ENCODE peak calls at places on chromosomes 11 and 22, in seven cellular contexts. One of them, this sample, is unnamed. For H3K4me1 and H3K36me3, the result is how much of the 10 kb centered on the place peaks cover.

GRCh38 chr22:20657963-20658362 is 116.0 kb upstream of the SERPIND1 start:
- DNase-seq in transverse colon: no peak
- DNase-seq in stomach: no peak
- DNase-seq in vagina: no peak
- DNase-seq in tibial nerve: no peak
- DNase-seq in Peyer's patch: no peak
- DNase-seq in testis: no peak
- DNase-seq in this sample: no peak

GRCh38 chr11:7973011-7973410 is 7.8 kb upstream of the NLRP10 start:
- DNase-seq in tibial nerve: no peak
- DNase-seq in testis: no peak
- DNase-seq in Peyer's patch: no peak
- DNase-seq in stomach: no peak
- DNase-seq in transverse colon: no peak
- DNase-seq in vagina: no peak
- DNase-seq in this sample: no peak

GRCh38 chr11:103529217-103529684 is 420.0 kb downstream of the DYNC2H1 start:
- DNase-seq in tibial nerve: no peak
- DNase-seq in stomach: no peak
- DNase-seq in vagina: no peak
- DNase-seq in testis: no peak
- DNase-seq in Peyer's patch: no peak
- DNase-seq in transverse colon: no peak
- DNase-seq in this sample: no peak

GRCh38 chr11:102546923-102547471 is 16.4 kb upstream of the MMP7 start:
- DNase-seq in vagina: no peak
- DNase-seq in Peyer's patch: no peak
- DNase-seq in stomach: no peak
- DNase-seq in testis: no peak
- DNase-seq in tibial nerve: no peak
- DNase-seq in transverse colon: no peak
- DNase-seq in this sample: no peak

GRCh38 chr11:122634507-122634906 is 21.0 kb upstream of the UBASH3B start:
- DNase-seq in vagina: no peak
- DNase-seq in Peyer's patch: no peak
- DNase-seq in testis: no peak
- DNase-seq in tibial nerve: no peak
- DNase-seq in stomach: peak
- DNase-seq in transverse colon: peak
- DNase-seq in this sample: no peak

GRCh38 chr22:17781319-17782031 is 7.2 kb upstream of the BID start:
- DNase-seq in tibial nerve: no peak
- DNase-seq in vagina: no peak
- DNase-seq in Peyer's patch: no peak
- DNase-seq in stomach: no peak
- DNase-seq in testis: no peak
- DNase-seq in transverse colon: no peak
- DNase-seq in this sample: peak

GRCh38 chr11:126082251-126083109 is 19.8 kb upstream of the CDON start:
- DNase-seq in tibial nerve: no peak
- DNase-seq in stomach: no peak
- DNase-seq in Peyer's patch: no peak
- DNase-seq in testis: no peak
- DNase-seq in vagina: no peak
- DNase-seq in transverse colon: no peak
- DNase-seq in this sample: no peak

GRCh38 chr11:10500263-10500601 is 40.8 kb downstream of the RNF141 start:
- DNase-seq in testis: no peak
- DNase-seq in vagina: no peak
- DNase-seq in transverse colon: no peak
- DNase-seq in tibial nerve: no peak
- DNase-seq in Peyer's patch: no peak
- DNase-seq in stomach: no peak
- DNase-seq in this sample: no peak

GRCh38 chr11:129992161-129992944 is 10.3 kb downstream of the PRDM10 start:
- DNase-seq in stomach: peak
- DNase-seq in tibial nerve: no peak
- DNase-seq in testis: no peak
- DNase-seq in vagina: no peak
- DNase-seq in transverse colon: peak
- DNase-seq in Peyer's patch: peak
- DNase-seq in this sample: peak

GRCh38 chr11:47183969-47184368 is 2.3 kb downstream of the PACSIN3 start:
- DNase-seq in stomach: no peak
- DNase-seq in vagina: no peak
- DNase-seq in transverse colon: no peak
- DNase-seq in Peyer's patch: no peak
- DNase-seq in testis: no peak
- DNase-seq in tibial nerve: no peak
- DNase-seq in this sample: no peak

GRCh38 chr11:766106-766940 is 11.0 kb downstream of the GATD1 start:
- DNase-seq in stomach: no peak
- DNase-seq in testis: no peak
- DNase-seq in vagina: no peak
- DNase-seq in Peyer's patch: no peak
- DNase-seq in tibial nerve: no peak
- DNase-seq in transverse colon: no peak
- DNase-seq in this sample: no peak

GRCh38 chr11:766941-767210 is 10.4 kb downstream of the GATD1 start:
- DNase-seq in tibial nerve: no peak
- DNase-seq in Peyer's patch: no peak
- DNase-seq in testis: no peak
- DNase-seq in vagina: no peak
- DNase-seq in transverse colon: no peak
- DNase-seq in stomach: no peak
- DNase-seq in this sample: no peak

GRCh38 chr11:765802-766091 is 11.5 kb downstream of the GATD1 start:
- DNase-seq in Peyer's patch: no peak
- DNase-seq in stomach: no peak
- DNase-seq in transverse colon: no peak
- DNase-seq in tibial nerve: no peak
- DNase-seq in vagina: no peak
- DNase-seq in testis: no peak
- DNase-seq in this sample: no peak

GRCh38 chr11:765025-765801 is 12.1 kb downstream of the GATD1 start:
- DNase-seq in transverse colon: peak
- DNase-seq in Peyer's patch: no peak
- DNase-seq in testis: peak
- DNase-seq in vagina: no peak
- DNase-seq in stomach: peak
- DNase-seq in tibial nerve: no peak
- DNase-seq in this sample: peak

DNA sequence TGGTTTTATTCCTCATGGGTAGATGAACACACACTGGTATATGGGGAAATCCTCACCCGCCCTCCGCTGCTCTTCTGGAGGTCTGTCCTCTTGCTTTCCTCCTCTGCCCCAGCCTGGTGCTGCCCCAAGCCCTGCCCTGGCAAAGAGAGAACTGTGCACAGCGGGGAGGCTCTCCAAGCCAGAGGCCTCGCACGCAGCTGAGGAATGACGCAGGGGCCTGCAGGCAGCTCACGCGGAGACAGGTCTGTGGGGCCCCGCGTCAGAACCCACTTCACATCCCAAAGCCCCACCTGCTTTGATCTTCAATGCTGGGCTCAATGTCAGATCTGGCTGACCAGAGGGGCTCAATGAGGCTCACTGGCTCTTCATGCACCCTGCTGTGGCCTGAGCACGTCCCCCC is 10.0 kb downstream of the GATD1 start:
- DNase-seq in Peyer's patch: no peak
- DNase-seq in transverse colon: no peak
- DNase-seq in testis: no peak
- DNase-seq in stomach: no peak
- DNase-seq in vagina: no peak
- DNase-seq in tibial nerve: no peak
- DNase-seq in this sample: no peak
- TF ChIP-seq POLR2A in Peyer's patch: no peak
- TF ChIP-seq POLR2A in transverse colon: no peak
- TF ChIP-seq POLR2A in testis: no peak
- TF ChIP-seq POLR2A in stomach: no peak
- TF ChIP-seq POLR2A in vagina: no peak
- TF ChIP-seq POLR2A in tibial nerve: no peak
- TF ChIP-seq POLR2A in this sample: no peak

GRCh38 chr22:41825376-41825775 is 7.5 kb upstream of the SREBF2 start:
- DNase-seq in vagina: no peak
- DNase-seq in testis: no peak
- DNase-seq in tibial nerve: no peak
- DNase-seq in Peyer's patch: no peak
- DNase-seq in transverse colon: no peak
- DNase-seq in stomach: no peak
- DNase-seq in this sample: no peak
- H3K4me1 ChIP-seq in vagina: under half
- H3K4me1 ChIP-seq in testis: under half
- H3K4me1 ChIP-seq in tibial nerve: under half
- H3K4me1 ChIP-seq in Peyer's patch: under half
- H3K4me1 ChIP-seq in transverse colon: under half
- H3K4me1 ChIP-seq in stomach: under half
- H3K4me1 ChIP-seq in this sample: under half

DNA sequence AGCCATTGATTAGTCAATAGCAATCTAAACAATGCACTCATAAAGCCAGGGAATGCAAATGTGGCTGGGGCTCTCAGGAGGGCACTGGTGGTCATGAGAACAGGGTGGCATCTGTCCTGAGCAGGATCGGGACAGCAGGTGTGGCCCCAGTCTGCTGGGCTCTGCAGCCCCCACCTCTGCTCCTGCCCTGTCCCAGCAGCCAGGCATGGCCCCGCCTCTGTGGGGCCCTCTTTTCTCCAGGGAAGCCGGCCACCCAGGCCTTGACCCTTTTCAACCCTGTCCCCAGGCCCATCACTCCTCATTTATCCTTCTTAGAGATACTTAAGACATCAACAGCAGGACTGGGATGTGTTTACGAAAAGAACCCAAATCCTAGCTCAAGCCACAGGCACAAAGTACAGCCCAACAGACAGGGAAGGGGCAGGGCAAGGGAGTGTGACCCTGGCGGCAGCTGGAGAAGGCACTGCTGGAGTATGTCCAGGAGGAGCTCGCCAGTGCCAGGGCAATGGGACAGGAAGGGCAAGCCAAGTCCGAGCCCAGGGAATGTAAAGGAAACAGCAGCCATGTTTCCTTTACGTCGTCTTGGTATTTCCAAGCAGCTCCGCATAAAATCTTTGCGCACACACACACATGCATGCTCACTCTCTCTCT is 59.9 kb downstream of the DGCR2 start:
- DNase-seq in vagina: no peak
- DNase-seq in stomach: peak
- DNase-seq in transverse colon: no peak
- DNase-seq in testis: no peak
- DNase-seq in tibial nerve: no peak
- DNase-seq in Peyer's patch: no peak
- DNase-seq in this sample: peak
- H3K36me3 ChIP-seq in vagina: under half
- H3K36me3 ChIP-seq in stomach: half or more
- H3K36me3 ChIP-seq in transverse colon: under half
- H3K36me3 ChIP-seq in testis: under half
- H3K36me3 ChIP-seq in tibial nerve: half or more
- H3K36me3 ChIP-seq in Peyer's patch: half or more
- H3K36me3 ChIP-seq in this sample: under half

DNA sequence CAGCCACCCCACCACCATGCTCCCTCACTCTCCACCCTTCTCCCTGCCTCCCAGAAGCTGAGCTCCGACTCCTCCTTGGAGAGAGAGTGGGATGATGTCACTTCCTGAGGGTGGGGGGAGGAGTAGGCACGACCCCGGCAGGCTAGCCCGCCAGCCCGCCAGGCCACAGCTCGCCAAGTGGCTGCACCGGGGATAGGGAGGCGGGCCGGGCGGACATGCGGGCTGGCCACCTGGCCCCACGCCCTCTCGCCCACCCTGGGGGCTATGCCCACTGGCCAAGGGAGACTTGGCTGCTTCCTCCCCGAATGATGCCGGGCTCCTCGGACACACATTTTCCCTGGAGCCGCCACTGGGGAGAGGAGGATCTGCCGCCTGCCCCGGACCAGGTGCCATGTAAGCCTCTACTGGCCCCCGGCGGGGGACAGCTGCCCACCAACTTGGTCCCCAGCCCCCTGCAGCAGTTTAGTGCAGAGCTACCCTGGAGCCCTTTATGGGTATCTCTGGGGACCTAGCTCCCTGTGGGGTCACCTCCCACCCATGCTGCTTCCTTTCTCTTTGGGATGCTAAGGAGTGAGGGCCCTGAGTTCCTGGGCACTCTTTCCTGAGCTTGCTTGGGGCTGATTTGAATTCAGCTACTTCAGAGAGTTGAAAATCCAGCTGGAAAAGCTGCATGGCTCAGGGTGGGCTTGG is 33.7 kb upstream of the MYRF start:
- DNase-seq in transverse colon: no peak
- DNase-seq in stomach: no peak
- DNase-seq in vagina: no peak
- DNase-seq in Peyer's patch: no peak
- DNase-seq in tibial nerve: no peak
- DNase-seq in testis: no peak
- DNase-seq in this sample: no peak
- TF ChIP-seq POLR2A in transverse colon: no peak
- TF ChIP-seq POLR2A in stomach: no peak
- TF ChIP-seq POLR2A in vagina: no peak
- TF ChIP-seq POLR2A in Peyer's patch: no peak
- TF ChIP-seq POLR2A in tibial nerve: no peak
- TF ChIP-seq POLR2A in testis: no peak
- TF ChIP-seq POLR2A in this sample: no peak

DNA sequence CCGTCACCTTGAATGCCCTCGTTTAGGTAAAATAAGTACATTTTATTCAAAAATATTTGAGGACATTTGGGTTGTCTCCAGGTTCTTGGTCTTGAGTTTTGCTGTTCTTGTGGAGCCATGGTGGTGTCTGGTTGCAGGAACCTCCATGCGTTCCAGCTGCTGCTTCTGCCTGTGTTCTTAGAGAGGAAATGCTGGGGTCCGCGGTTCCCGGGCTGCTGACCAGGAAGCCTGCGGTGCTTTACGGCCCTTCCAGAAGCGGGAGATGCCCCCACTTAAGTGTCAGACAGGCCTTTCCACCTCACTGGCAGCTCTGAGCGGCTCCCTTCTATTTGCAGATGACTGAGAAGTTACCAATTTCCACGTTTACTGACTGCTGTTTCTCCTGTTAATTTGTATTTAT is 66.8 kb downstream of the LRP5 start:
- DNase-seq in vagina: no peak
- DNase-seq in stomach: no peak
- DNase-seq in Peyer's patch: no peak
- DNase-seq in tibial nerve: no peak
- DNase-seq in transverse colon: no peak
- DNase-seq in testis: no peak
- DNase-seq in this sample: no peak
- H3K4me1 ChIP-seq in vagina: under half
- H3K4me1 ChIP-seq in stomach: half or more
- H3K4me1 ChIP-seq in Peyer's patch: under half
- H3K4me1 ChIP-seq in tibial nerve: under half
- H3K4me1 ChIP-seq in transverse colon: half or more
- H3K4me1 ChIP-seq in testis: under half
- H3K4me1 ChIP-seq in this sample: under half